ENCODE peak calls at places on chromosomes 2 and 18, in five cellular contexts. G, S, D, Z and C are unnamed samples.

GRCh38 chr2:172398444-172398843 is 28.9 kb upstream of the ITGA6 start:
- DNase-seq in G (no peak), S (no peak), D (no peak), Z (no peak), C (no peak)

GRCh38 chr2:33436083-33436482 is 40.4 kb upstream of the RASGRP3 start:
- DNase-seq in G (no peak), S (no peak), D (peak; percentile 89), Z (no peak), C (no peak)

GRCh38 chr2:119461811-119462210 is 30.2 kb downstream of the TMEM37 start:
- DNase-seq in G (no peak), S (no peak), D (no peak), Z (no peak), C (no peak)

GRCh38 chr2:7625392-7626138 is 708.4 kb downstream of the RNF144A start:
- DNase-seq in G (no peak), S (no peak), D (no peak), Z (peak; percentile 16), C (no peak)

GRCh38 chr2:217636578-217637267 is 366.1 kb downstream of the TNS1 start:
- DNase-seq in G (no peak), S (no peak), D (no peak), Z (no peak), C (no peak)

GRCh38 chr2:216643986-216644662 is 10.9 kb downstream of the IGFBP2 start:
- DNase-seq in G (no peak), S (no peak), D (peak; percentile 50), Z (no peak), C (no peak)

GRCh38 chr18:25605322-25605721 is 253.4 kb upstream of the ZNF521 start:
- DNase-seq in G (no peak), S (no peak), D (no peak), Z (no peak), C (no peak)

GRCh38 chr2:1366546-1367134 is 46.6 kb upstream of the TPO start:
- DNase-seq in G (no peak), S (no peak), D (no peak), Z (no peak), C (no peak)

GRCh38 chr2:163659224-163659623 is 76.6 kb downstream of the FIGN start:
- DNase-seq in G (peak; percentile 74), S (peak; percentile 81), D (no peak), Z (no peak), C (no peak)

GRCh38 chr2:72992734-72993102 is 75.4 kb downstream of the EMX1 start:
- DNase-seq in G (no peak), S (no peak), D (no peak), Z (no peak), C (no peak)

GRCh38 chr2:6526093-6526824 is 339.4 kb downstream of the CMPK2 start:
- DNase-seq in G (peak; percentile 12), S (no peak), D (no peak), Z (peak; percentile 20), C (no peak)
- TF ChIP-seq CTCF in G (no peak), S (no peak), D (no peak), Z (peak; percentile 33), C (no peak)

GRCh38 chr2:236561874-236562273 is 7.8 kb upstream of the ACKR3 start:
- DNase-seq in G (no peak), S (no peak), D (no peak), Z (no peak), C (no peak)

GRCh38 chr2:236565225-236565624 is 4.4 kb upstream of the ACKR3 start:
- DNase-seq in G (no peak), S (no peak), D (no peak), Z (no peak), C (no peak)

GRCh38 chr2:236562434-236562833 is 7.2 kb upstream of the ACKR3 start:
- DNase-seq in G (peak; percentile 20), S (no peak), D (peak; percentile 26), Z (no peak), C (no peak)

GRCh38 chr2:236565879-236566402 is 3.7 kb upstream of the ACKR3 start:
- DNase-seq in G (no peak), S (no peak), D (no peak), Z (no peak), C (no peak)

GRCh38 chr2:236563953-236564352 is 5.7 kb upstream of the ACKR3 start:
- DNase-seq in G (no peak), S (no peak), D (no peak), Z (no peak), C (no peak)
- TF ChIP-seq CTCF in G (no peak), S (no peak), D (no peak), Z (no peak), C (no peak)

GRCh38 chr2:194323740-194324139 is 1333.3 kb upstream of the SLC39A10 start:
- DNase-seq in G (no peak), S (no peak), D (no peak), Z (no peak), C (no peak)

GRCh38 chr2:194320520-194320919 is 1336.5 kb upstream of the SLC39A10 start:
- DNase-seq in G (no peak), S (no peak), D (no peak), Z (no peak), C (no peak)

GRCh38 chr2:194314042-194314441 is 1343.0 kb upstream of the SLC39A10 start:
- DNase-seq in G (no peak), S (no peak), D (no peak), Z (no peak), C (no peak)

GRCh38 chr2:194319222-194319992 is 1337.6 kb upstream of the SLC39A10 start:
- DNase-seq in G (no peak), S (no peak), D (no peak), Z (no peak), C (no peak)
- TF ChIP-seq CTCF in G (no peak), S (peak; percentile 30), D (no peak), Z (no peak), C (no peak)

GRCh38 chr18:36828630-36829361 is at the start of the genes KIAA1328 and TPGS2:
- DNase-seq in G (peak; percentile 84), S (peak; percentile 87), D (peak; percentile 91), Z (peak; percentile 93), C (no peak)
- TF ChIP-seq CTCF in G (peak; percentile 60), S (peak; percentile 16), D (peak; percentile 61), Z (peak; percentile 41), C (peak; percentile 75)